ENCODE peak calls at places on chromosomes 1 and 21, in four cellular contexts. R is NCI-H774, Y is ureter, N is AG10803. I is an unnamed sample.
A peak's percentile ranks its signal among the peaks of the same experiment; 100 is the strongest.

GRCh38 chr21:41431788-41432548 is 5.9 kb downstream of the MX1 start:
- DNase-seq in R (no peak), Y (no peak), N (no peak), I (no peak)

GRCh38 chr21:35932232-35932911 is 128.0 kb downstream of the SETD4 start:
- DNase-seq in Y (no peak), N (peak; percentile 81), R (no peak), I (peak; percentile 46)

GRCh38 chr21:31103571-31104265 is 65.4 kb upstream of the KRTAP19-8 start:
- DNase-seq in N (no peak), Y (no peak), R (no peak), I (no peak)

GRCh38 chr1:119542492-119542946 is 35.5 kb downstream of the HSD3B1 start:
- DNase-seq in Y (no peak), R (no peak), N (no peak), I (no peak)

GRCh38 chr1:29603622-29604021 is 367.3 kb downstream of the PTPRU start:
- DNase-seq in N (no peak), R (no peak), Y (no peak), I (no peak)

GRCh38 chr1:32953495-32953894 is 11.1 kb downstream of the RNF19B start:
- DNase-seq in R (no peak), N (no peak), Y (no peak), I (no peak)

GRCh38 chr1:116329524-116330341 is 43.3 kb upstream of the ATP1A1 start:
- DNase-seq in R (no peak), N (no peak), Y (no peak), I (no peak)

GRCh38 chr1:61448934-61449368 is 276.0 kb downstream of the TM2D1 start:
- DNase-seq in R (no peak), N (peak; percentile 99), Y (peak; percentile 71), I (no peak)

GRCh38 chr1:231116741-231117140 is 45.1 kb upstream of the TRIM67 start:
- DNase-seq in Y (no peak), R (no peak), N (no peak), I (no peak)

GRCh38 chr1:27521336-27522147 is 31.6 kb upstream of the WASF2 start:
- DNase-seq in R (peak; percentile 20), Y (no peak), N (no peak), I (no peak)

GRCh38 chr21:33278736-33279135 is 12.6 kb downstream of the IL10RB start:
- DNase-seq in N (peak; percentile 83), Y (no peak), R (no peak), I (no peak)

GRCh38 chr1:161119017-161119378 is 1.1 kb downstream of the NIT1 start:
- DNase-seq in N (no peak), R (no peak), Y (no peak), I (no peak)

I was measured in NCI-H748 treated with DMSO at 0.1 percent for 48 hours.